ENCODE peak calls at places on chromosomes 5 and 9, in four cellular contexts. I, Z, C and W are unnamed samples.

GRCh38 chr9:18260527-18260926 is 213.4 kb upstream of the ADAMTSL1 start:
- DNase-seq in C (no peak), I (no peak), Z (no peak), W (peak)

GRCh38 chr9:137083418-137084004 is 3.3 kb upstream of the MAN1B1 start:
- DNase-seq in Z (peak), I (peak), C (peak), W (peak)

GRCh38 chr9:68678430-68678829 is 26.6 kb upstream of the PIP5K1B start:
- DNase-seq in Z (no peak), I (peak), C (no peak), W (peak)

GRCh38 chr5:11797132-11797531 is 107.1 kb downstream of the CTNND2 start:
- DNase-seq in I (no peak), Z (no peak), C (no peak), W (peak)

GRCh38 chr5:145989428-145989827 is 53.0 kb downstream of the SH3RF2 start:
- DNase-seq in Z (no peak), C (no peak), I (no peak), W (no peak)

GRCh38 chr5:87909382-87909781 is 359.3 kb downstream of the TMEM161B start:
- DNase-seq in I (no peak), Z (no peak), C (no peak), W (no peak)

GRCh38 chr5:16897284-16897704 is 38.8 kb downstream of the MYO10 start:
- DNase-seq in C (peak), Z (no peak), I (no peak), W (no peak)

GRCh38 chr5:68171101-68171558 is 44.4 kb upstream of the PIK3R1 start:
- DNase-seq in I (no peak), C (peak), Z (peak), W (no peak)

GRCh38 chr9:89649045-89649691 is 44.4 kb downstream of the GADD45G start:
- DNase-seq in Z (no peak), I (no peak), C (no peak), W (no peak)

GRCh38 chr9:89647366-89648128 is 42.7 kb downstream of the GADD45G start:
- DNase-seq in C (no peak), I (no peak), Z (no peak), W (no peak)

GRCh38 chr9:89642789-89643188 is 38.0 kb downstream of the GADD45G start:
- DNase-seq in Z (no peak), C (no peak), I (no peak), W (no peak)

GRCh38 chr9:89646189-89646588 is 41.4 kb downstream of the GADD45G start:
- DNase-seq in C (no peak), Z (no peak), I (no peak), W (no peak)

DNA sequence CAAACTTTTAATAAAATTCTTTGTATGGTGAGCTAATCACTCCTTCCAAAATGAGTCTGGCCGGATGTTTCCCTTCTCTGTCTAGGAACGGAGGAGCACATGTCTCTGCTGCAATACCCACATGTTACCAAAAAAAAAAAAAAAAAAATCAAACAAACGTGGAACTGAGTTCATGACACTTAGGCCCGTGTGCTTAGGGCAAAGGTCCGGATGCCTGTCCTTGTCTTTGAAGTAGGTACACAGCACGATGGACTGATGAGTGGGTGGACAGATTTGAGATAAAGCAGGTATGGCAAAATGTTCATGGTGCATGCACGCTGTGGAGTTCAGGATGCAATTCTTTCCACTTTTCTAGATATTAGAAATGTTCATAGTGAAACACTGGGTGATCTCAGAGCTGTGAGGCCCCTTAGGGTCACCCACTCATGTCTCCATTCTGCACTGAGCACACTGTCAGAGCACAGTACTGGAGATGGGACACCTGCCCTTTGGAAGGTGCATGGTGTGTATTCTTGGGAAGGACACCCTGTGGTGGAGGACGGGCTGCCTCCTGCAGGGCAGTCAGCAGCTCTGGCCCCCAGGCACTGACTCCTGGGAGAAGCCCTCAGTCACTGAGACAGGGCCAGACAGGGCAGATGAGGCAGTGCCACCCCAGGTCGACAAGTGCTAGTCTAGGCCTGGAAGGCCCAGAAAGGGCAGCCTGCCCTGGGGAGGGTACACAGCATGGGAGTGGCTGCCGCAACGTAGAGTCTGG is 43.6 kb downstream of the GADD45G start:
- DNase-seq in Z (no peak), C (no peak), I (no peak), W (no peak)
- TF ChIP-seq CTCF in Z (no peak), C (no peak), I (no peak), W (no peak)

DNA sequence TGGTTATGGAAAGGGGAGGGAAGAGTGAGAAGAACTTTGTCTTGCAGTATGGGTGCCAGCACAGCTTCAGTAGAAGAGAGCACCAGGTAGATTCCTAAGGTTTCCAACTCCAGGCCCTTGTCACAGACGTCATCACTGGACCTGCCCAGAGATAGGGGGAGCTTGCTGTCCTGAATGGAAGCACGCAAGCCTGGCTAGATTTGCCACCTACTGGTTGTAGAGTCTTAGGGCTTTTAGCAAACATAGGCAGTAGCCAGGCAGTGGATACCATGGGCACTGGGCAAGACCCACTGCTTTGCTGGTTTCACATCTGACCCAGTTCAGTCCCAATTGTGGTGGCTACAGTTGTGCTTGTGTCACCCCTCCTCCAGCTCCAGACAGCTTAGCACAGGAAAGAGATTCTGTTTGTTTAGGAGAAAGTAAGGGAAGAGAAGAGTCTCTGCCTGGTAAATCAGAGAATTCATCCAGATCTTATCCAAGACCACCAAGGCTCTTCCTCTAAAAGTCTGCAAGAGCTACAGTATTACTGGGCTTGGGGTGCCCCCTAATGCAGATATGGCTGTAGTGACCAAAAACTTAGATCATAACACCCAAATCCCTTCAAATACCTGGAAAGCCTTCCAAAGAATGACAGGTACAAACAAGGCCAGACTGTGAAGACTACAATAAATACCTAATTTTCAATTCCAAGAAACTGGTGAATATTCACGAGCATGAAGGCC is 158.9 kb downstream of the HINT1 start:
- DNase-seq in Z (no peak), C (no peak), I (no peak), W (no peak)
- TF ChIP-seq CTCF in Z (no peak), C (no peak), I (no peak), W (no peak)

DNA sequence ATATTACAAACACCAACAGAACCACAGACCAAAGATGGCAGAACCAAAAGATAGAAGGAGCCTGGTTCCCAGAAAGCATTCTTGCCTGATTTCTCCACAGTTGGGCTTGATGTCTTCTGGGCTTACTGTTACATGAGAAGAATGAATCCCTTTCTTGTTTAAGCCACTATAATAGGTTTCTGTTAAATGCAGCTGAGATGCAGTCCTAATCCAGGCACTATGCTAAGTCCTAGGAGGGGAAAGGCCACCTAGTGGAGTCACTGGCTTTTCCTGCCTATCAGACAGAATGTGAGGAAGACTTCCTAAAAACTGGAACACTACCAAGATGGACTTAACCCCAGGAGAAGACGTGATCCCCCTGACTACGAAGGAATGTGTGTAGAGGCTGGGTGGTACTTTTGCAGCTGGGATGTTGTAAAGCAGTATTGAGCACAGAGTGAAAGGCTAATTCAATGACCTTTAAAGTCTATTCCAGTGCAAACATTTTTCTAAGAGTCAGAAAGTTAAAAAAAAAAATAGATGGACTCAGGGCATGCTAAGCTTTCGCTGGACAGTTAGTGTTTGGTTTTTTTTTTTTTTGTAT is 34.3 kb upstream of the FSD1L start:
- DNase-seq in I (no peak), C (peak), Z (no peak), W (peak)
- TF ChIP-seq CTCF in I (no peak), C (peak), Z (peak), W (peak)

GRCh38 chr9:100700689-100701318 is 122.9 kb downstream of the CAVIN4 start:
- DNase-seq in C (peak), Z (no peak), I (peak), W (peak)
- TF ChIP-seq CTCF in C (no peak), Z (no peak), I (peak), W (peak)

GRCh38 chr9:107733530-107733907 is 243.9 kb upstream of the KLF4 start:
- DNase-seq in C (peak), Z (peak), I (no peak), W (peak)

GRCh38 chr9:107731115-107731762 is 241.7 kb upstream of the KLF4 start:
- DNase-seq in C (no peak), Z (no peak), I (no peak), W (no peak)

GRCh38 chr9:107730691-107731090 is 241.1 kb upstream of the KLF4 start:
- DNase-seq in Z (no peak), C (no peak), I (no peak), W (no peak)

GRCh38 chr9:107734231-107735014 is 244.9 kb upstream of the KLF4 start:
- DNase-seq in I (no peak), Z (peak), C (peak), W (peak)

DNA sequence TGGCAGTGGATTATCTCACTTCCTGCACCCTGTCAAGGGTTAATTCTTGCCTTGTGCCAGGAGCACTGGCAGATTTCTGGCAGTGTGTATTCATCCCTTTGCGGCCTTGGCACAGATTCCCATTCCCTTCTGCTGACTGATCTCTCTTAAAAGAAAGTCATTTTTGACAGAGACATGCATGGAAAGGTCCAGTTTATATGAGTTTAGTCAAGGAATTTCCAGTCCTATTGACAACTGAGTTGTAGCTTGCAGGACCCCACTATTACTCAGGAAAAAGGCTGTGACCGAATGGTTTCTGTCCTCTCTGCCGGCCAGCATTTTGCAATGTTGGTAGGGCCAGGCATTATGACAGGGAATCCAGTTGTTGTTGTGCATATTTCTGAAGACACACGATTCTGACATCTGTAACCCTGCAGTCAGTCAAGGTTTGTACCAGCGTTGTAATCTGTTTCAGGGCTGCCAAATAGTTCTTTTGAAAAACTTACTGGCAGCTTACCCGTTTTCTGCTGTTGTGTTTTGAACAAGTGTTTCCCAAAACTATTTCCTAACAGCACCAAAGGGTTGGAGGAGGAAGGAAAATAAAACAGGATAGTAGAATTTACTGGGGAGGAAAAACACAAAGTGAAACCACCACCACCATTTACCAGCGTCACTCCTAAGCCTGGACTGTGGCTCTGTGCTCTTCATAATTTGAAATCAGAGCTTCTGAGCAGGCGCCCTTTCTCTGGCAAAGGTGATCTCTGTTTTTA is 243.4 kb upstream of the KLF4 start:
- DNase-seq in C (peak), Z (peak), I (no peak), W (peak)
- TF ChIP-seq CTCF in C (no peak), Z (no peak), I (no peak), W (no peak)

GRCh38 chr9:78062710-78063109 is 31.1 kb upstream of the GNAQ start:
- DNase-seq in Z (no peak), I (no peak), C (no peak), W (no peak)
- TF ChIP-seq CTCF in Z (no peak), I (no peak), C (no peak), W (no peak)